ENCODE peak calls at places on chromosomes 2 and 18, in four cellular contexts. N, E, W and V are unnamed samples.

GRCh38 chr18:8177330-8178016 is 431.8 kb upstream of the RAB12 start:
- DNase-seq in W (no peak), E (no peak), N (no peak), V (no peak)

GRCh38 chr2:172446524-172447063 is 19.2 kb downstream of the ITGA6 start:
- DNase-seq in N (no peak), E (no peak), W (no peak), V (no peak)

GRCh38 chr2:157150747-157151146 is 106.8 kb upstream of the GALNT5 start:
- DNase-seq in E (no peak), W (no peak), N (no peak), V (peak)

GRCh38 chr18:38751897-38752296 is 1186.3 kb upstream of the CELF4 start:
- DNase-seq in E (no peak), W (no peak), N (no peak), V (peak)

GRCh38 chr2:35708411-35708810 is 647.2 kb upstream of the CRIM1 start:
- DNase-seq in W (no peak), E (no peak), N (no peak), V (no peak)

GRCh38 chr2:101771911-101772321 is 74.4 kb downstream of the MAP4K4 start:
- DNase-seq in W (no peak), N (no peak), E (no peak), V (no peak)

GRCh38 chr2:72144412-72144745 is 3.3 kb downstream of the CYP26B1 start:
- DNase-seq in N (no peak), E (no peak), W (no peak), V (no peak)

GRCh38 chr2:215680605-215681598 is 245.0 kb upstream of the FN1 start:
- DNase-seq in W (no peak), N (no peak), E (no peak), V (no peak)

GRCh38 chr2:151162185-151162584 is 99.5 kb downstream of the RBM43 start:
- DNase-seq in W (no peak), E (no peak), N (no peak), V (no peak)

GRCh38 chr2:125227843-125228392 is 1202.8 kb downstream of the CNTNAP5 start:
- DNase-seq in W (no peak), N (no peak), E (no peak), V (no peak)
- TF ChIP-seq CTCF in W (peak), N (no peak), E (no peak), V (no peak)

DNA sequence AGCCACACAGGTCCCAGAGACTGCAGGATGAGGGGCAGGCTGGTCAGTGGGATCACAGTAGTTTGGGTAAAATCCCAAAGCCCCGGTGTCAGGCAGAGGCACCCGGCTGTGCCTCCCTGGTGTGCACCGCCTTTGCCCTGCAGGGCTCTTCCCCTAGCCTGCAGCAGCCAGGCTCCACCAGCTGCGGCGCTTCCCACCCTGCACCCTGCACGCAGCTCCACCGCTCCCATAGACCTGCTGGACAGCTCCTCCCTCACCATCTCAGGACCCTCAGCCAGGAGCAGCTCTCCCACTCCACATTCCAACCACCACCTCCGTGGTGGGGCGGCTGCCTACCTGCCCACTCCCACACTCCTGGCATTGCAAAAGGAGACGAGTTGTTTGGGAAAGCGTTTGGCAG is 287.3 kb upstream of the HDAC4 start:
- DNase-seq in W (no peak), N (peak), E (peak), V (no peak)
- TF ChIP-seq CTCF in W (no peak), N (peak), E (no peak), V (no peak)

GRCh38 chr2:209666296-209666695 is 105.3 kb upstream of the UNC80 start:
- DNase-seq in E (no peak), N (no peak), W (no peak), V (no peak)
- TF ChIP-seq CTCF in E (no peak), N (no peak), W (no peak), V (no peak)

DNA sequence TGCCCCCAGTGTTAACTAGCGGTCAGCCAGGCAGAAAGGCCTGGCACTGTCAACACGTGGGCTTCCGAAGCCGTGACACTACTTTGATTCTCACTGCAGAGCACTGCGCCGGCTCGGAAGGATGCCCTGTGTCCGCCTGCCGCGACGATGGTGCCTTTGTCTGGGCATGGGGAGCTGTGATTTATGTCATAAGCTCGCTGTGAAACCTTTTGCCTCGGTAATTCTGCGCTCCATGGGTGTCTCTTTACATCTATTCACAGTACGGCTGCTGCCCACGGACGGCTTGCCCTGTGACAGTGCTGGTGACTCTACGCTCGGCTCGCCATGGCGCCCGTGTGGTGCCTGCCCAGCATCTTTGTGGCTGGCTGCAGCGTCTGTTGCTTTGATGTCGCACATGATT is 43.1 kb upstream of the GBX2 start:
- DNase-seq in W (no peak), N (no peak), E (no peak), V (no peak)
- TF ChIP-seq CTCF in W (no peak), N (no peak), E (no peak), V (no peak)

DNA sequence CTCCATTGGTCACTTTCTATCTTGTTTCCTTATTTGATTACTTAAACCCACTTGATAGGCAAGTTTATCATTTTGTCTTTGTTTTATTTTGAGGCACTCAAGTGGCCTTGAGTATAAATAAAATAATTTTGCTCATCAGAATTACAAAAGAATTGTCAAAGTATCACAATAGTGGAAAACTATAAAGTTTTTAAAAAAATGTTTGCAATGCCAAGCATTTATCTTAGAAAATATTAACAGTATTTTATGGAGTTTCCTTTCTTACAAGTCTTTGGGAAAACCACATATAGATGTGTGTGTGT is 14.7 kb downstream of the PMS1 start:
- DNase-seq in W (no peak), N (no peak), E (no peak), V (no peak)
- TF ChIP-seq CTCF in W (peak), N (no peak), E (no peak), V (no peak)

GRCh38 chr2:190698895-190699294 is 50.0 kb downstream of the NAB1 start:
- DNase-seq in W (no peak), N (no peak), E (no peak), V (no peak)
- TF ChIP-seq CTCF in W (no peak), N (no peak), E (no peak), V (no peak)

DNA sequence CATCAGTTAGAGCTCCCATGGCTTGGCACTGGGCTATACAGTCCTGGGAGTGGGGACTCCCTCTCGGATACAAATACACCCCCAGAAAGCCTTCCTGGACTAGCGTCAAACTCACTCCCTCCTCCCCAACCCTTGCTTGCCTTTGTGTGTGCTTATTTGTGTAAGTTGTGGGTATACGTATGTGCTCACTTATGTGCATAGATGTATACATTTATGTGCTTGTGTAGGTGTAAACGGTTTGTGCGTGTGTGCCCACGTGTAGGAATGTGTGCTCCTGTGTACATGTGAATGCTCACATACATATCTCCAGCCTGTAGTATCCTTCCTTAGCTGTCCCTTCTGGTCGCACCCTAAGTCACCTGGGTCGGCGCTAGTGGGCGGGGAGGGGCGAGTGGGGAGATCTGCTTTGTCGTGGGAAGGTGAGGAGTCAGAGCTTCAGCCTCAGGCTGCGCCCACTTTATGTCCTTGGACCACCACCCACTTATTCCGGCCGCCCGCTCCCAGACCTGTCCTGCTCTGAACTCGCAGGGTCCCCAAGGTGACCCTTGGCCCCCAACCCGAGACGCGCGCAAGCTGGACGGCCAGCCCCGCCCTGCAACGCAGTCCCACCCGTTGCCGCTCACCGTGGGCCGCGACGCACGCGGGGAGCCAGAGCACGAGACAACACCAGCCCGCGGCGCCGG is 427 bp downstream of the PRADC1 start:
- DNase-seq in E (no peak), W (peak), N (peak), V (no peak)
- TF ChIP-seq CTCF in E (no peak), W (peak), N (peak), V (no peak)

DNA sequence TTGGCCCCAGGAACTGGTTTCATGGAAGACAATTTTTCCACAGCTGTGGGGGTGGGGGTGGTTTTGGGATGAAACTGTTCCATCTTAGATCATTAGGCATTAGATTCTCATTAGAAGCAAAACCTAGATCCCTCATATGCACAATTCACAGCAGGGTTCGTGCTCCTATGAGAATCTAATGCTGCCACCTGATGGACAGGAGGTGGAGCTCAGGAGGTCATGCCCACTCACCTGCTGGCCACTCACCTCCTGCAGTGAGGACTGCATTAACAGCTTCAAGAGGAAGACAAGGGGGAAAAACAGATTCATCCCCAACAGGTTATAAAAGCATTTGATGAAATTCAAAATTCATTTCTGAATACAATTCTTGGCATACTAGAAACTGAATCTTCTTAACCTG is 38.5 kb downstream of the THAP4 start:
- DNase-seq in N (no peak), E (no peak), W (peak), V (no peak)
- TF ChIP-seq CTCF in N (peak), E (no peak), W (peak), V (peak)

GRCh38 chr2:65442420-65443020 is 10.1 kb upstream of the SPRED2 start:
- DNase-seq in W (no peak), E (no peak), N (no peak), V (no peak)
- TF ChIP-seq CTCF in W (no peak), E (no peak), N (no peak), V (no peak)

DNA sequence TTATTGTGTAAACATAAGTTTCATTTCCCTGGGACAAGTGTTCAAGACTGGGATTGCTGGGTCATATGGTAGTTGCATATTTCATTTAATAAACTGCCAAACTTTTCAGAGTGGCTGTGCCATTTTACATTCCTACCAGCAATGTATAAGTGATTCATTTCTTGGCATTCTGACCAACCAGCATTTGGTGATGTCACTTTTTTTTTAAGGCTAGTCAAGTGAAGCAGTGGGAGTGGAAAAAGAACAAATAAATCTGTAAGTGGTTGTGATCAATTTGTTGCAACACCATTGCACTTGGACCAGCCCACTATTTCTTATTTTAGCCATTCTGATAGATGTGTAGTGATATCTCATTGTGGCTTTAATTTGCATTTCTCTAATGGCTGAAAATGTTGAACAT is 5.1 kb upstream of the CHCHD5 start:
- DNase-seq in W (no peak), N (no peak), E (no peak), V (no peak)
- TF ChIP-seq CTCF in W (no peak), N (no peak), E (no peak), V (no peak)